ENCODE peak calls at places on chromosomes 3 and 15, in six cellular contexts. One of them, this sample, is unnamed.

GRCh38 chr3:116281313-116282143 is 163.8 kb downstream of the LSAMP start:
- DNase-seq in K562: no peak
- DNase-seq in HepG2: no peak
- DNase-seq in GM12878: no peak
- DNase-seq in HCT116: no peak
- DNase-seq in H1: no peak
- DNase-seq in this sample: no peak

GRCh38 chr15:85168642-85169173 is 187.1 kb downstream of the PDE8A start:
- DNase-seq in K562: peak; percentile 32
- DNase-seq in HepG2: peak; percentile 24
- DNase-seq in GM12878: no peak
- DNase-seq in HCT116: peak; percentile 18
- DNase-seq in H1: peak; percentile 72
- DNase-seq in this sample: peak; percentile 40

GRCh38 chr3:174268061-174268460 is 591.1 kb upstream of the NAALADL2 start:
- DNase-seq in K562: no peak
- DNase-seq in HepG2: no peak
- DNase-seq in GM12878: no peak
- DNase-seq in HCT116: no peak
- DNase-seq in H1: no peak
- DNase-seq in this sample: no peak

GRCh38 chr3:70532806-70533205 is 220.4 kb upstream of the MDFIC2 start:
- DNase-seq in K562: no peak
- DNase-seq in HepG2: no peak
- DNase-seq in GM12878: no peak
- DNase-seq in HCT116: no peak
- DNase-seq in H1: no peak
- DNase-seq in this sample: peak; percentile 54

GRCh38 chr15:48548376-48548775 is 97.1 kb downstream of the FBN1 start:
- DNase-seq in K562: no peak
- DNase-seq in HepG2: no peak
- DNase-seq in GM12878: no peak
- DNase-seq in HCT116: no peak
- DNase-seq in H1: no peak
- DNase-seq in this sample: no peak

GRCh38 chr15:59176653-59177444 is 29.8 kb upstream of the LDHAL6B start:
- DNase-seq in K562: no peak
- DNase-seq in HepG2: no peak
- DNase-seq in GM12878: no peak
- DNase-seq in HCT116: no peak
- DNase-seq in H1: no peak
- DNase-seq in this sample: no peak

GRCh38 chr3:24318668-24319287 is 175.9 kb downstream of the THRB start:
- DNase-seq in K562: no peak
- DNase-seq in HepG2: peak; percentile 25
- DNase-seq in GM12878: no peak
- DNase-seq in HCT116: no peak
- DNase-seq in H1: no peak
- DNase-seq in this sample: no peak

GRCh38 chr3:26920579-26920978 is 298.0 kb downstream of the LRRC3B start:
- DNase-seq in K562: no peak
- DNase-seq in HepG2: no peak
- DNase-seq in GM12878: no peak
- DNase-seq in HCT116: no peak
- DNase-seq in H1: no peak
- DNase-seq in this sample: no peak

GRCh38 chr3:8441969-8442559 is 59.6 kb upstream of the LMCD1 start:
- DNase-seq in K562: peak; percentile 52
- DNase-seq in HepG2: peak; percentile 60
- DNase-seq in GM12878: no peak
- DNase-seq in HCT116: peak; percentile 39
- DNase-seq in H1: peak; percentile 39
- DNase-seq in this sample: peak; percentile 80

GRCh38 chr15:68431037-68431791 is 749 bp downstream of the ITGA11 start:
- DNase-seq in K562: no peak
- DNase-seq in HepG2: no peak
- DNase-seq in GM12878: no peak
- DNase-seq in HCT116: no peak
- DNase-seq in H1: no peak
- DNase-seq in this sample: no peak

GRCh38 chr15:49235446-49236207 is 65.6 kb downstream of the GALK2 start:
- DNase-seq in K562: no peak
- DNase-seq in HepG2: peak; percentile 37
- DNase-seq in GM12878: peak; percentile 56
- DNase-seq in HCT116: peak; percentile 48
- DNase-seq in H1: no peak
- DNase-seq in this sample: no peak

GRCh38 chr15:32878849-32879795 is 161.3 kb downstream of the GREM1 start:
- DNase-seq in K562: no peak
- DNase-seq in HepG2: no peak
- DNase-seq in GM12878: no peak
- DNase-seq in HCT116: no peak
- DNase-seq in H1: no peak
- DNase-seq in this sample: no peak

GRCh38 chr3:115660646-115661442 is 37.5 kb downstream of the GAP43 start:
- DNase-seq in K562: no peak
- DNase-seq in HepG2: no peak
- DNase-seq in GM12878: no peak
- DNase-seq in HCT116: no peak
- DNase-seq in H1: no peak
- DNase-seq in this sample: no peak

GRCh38 chr15:66878761-66879160 is 176.7 kb downstream of the SMAD6 start:
- DNase-seq in K562: no peak
- DNase-seq in HepG2: no peak
- DNase-seq in GM12878: no peak
- DNase-seq in HCT116: no peak
- DNase-seq in H1: no peak
- DNase-seq in this sample: no peak

GRCh38 chr3:159937561-159937960 is 51.1 kb upstream of the IL12A start:
- DNase-seq in K562: no peak
- DNase-seq in HepG2: no peak
- DNase-seq in GM12878: no peak
- DNase-seq in HCT116: no peak
- DNase-seq in H1: no peak
- DNase-seq in this sample: no peak

GRCh38 chr15:40282144-40282869 is 557 bp downstream of the ANKRD63 start:
- DNase-seq in K562: peak; percentile 81
- DNase-seq in HepG2: peak; percentile 30
- DNase-seq in GM12878: no peak
- DNase-seq in HCT116: no peak
- DNase-seq in H1: no peak
- DNase-seq in this sample: no peak

GRCh38 chr15:55824857-55825613 is 82.1 kb upstream of the PRTG start:
- DNase-seq in K562: no peak
- DNase-seq in HepG2: no peak
- DNase-seq in GM12878: no peak
- DNase-seq in HCT116: no peak
- DNase-seq in H1: no peak
- DNase-seq in this sample: no peak

GRCh38 chr3:32399030-32399620 is 7.5 kb downstream of the CMTM7 start:
- DNase-seq in K562: peak; percentile 51
- DNase-seq in HepG2: peak; percentile 62
- DNase-seq in GM12878: no peak
- DNase-seq in HCT116: no peak
- DNase-seq in H1: no peak
- DNase-seq in this sample: peak; percentile 52

GRCh38 chr3:115659861-115660260 is 36.6 kb downstream of the GAP43 start:
- DNase-seq in K562: no peak
- DNase-seq in HepG2: no peak
- DNase-seq in GM12878: no peak
- DNase-seq in HCT116: no peak
- DNase-seq in H1: no peak
- DNase-seq in this sample: no peak

GRCh38 chr3:187813198-187813597 is 67.9 kb upstream of the BCL6 start:
- DNase-seq in K562: no peak
- DNase-seq in HepG2: no peak
- DNase-seq in GM12878: no peak
- DNase-seq in HCT116: no peak
- DNase-seq in H1: no peak
- DNase-seq in this sample: no peak

GRCh38 chr3:190345878-190346277 is 23.6 kb upstream of the CLDN1 start:
- DNase-seq in K562: no peak
- DNase-seq in HepG2: no peak
- DNase-seq in GM12878: no peak
- DNase-seq in HCT116: no peak
- DNase-seq in H1: no peak
- DNase-seq in this sample: no peak

GRCh38 chr3:12120374-12121140 is 38.2 kb downstream of the TIMP4 start:
- DNase-seq in K562: no peak
- DNase-seq in HepG2: no peak
- DNase-seq in GM12878: no peak
- DNase-seq in HCT116: no peak
- DNase-seq in H1: no peak
- DNase-seq in this sample: no peak

DNA sequence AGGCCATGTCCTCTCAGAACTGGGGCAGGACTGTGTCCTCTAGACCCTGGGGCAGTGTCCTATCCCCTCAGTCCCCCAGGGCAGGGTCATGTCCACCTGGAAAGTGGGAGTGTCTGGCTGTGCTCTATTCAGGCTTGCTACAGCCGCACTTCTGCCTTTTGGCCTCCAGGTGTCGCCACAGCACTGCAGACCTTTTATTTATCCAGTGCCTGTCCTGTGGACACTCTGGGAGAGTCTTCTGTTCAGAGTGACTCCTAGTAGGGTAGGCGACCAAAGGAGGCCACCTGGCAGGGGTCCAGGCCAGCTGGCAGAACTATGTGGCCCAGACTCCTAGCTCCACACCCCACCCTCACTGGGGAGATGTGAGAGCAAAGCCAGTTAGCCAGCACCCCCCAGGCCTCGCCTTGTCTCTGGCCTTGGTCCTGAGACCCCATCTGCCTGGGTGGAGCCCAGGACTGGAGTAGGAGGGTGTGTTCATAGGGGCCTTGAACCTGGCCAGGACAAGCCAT is 3.9 kb downstream of the TMIE start:
- DNase-seq in K562: peak; percentile 81
- DNase-seq in HepG2: peak; percentile 63
- DNase-seq in GM12878: peak; percentile 19
- DNase-seq in HCT116: no peak
- DNase-seq in H1: no peak
- DNase-seq in this sample: peak; percentile 39
- TF ChIP-seq YY1 in K562: no peak
- TF ChIP-seq YY1 in HepG2: no peak
- TF ChIP-seq YY1 in GM12878: peak; percentile 61
- TF ChIP-seq YY1 in HCT116: no peak
- TF ChIP-seq YY1 in H1: no peak
- TF ChIP-seq YY1 in this sample: no peak

GRCh38 chr15:41965441-41966413 is 6.6 kb downstream of the EHD4 start:
- DNase-seq in K562: no peak
- DNase-seq in HepG2: no peak
- DNase-seq in GM12878: no peak
- DNase-seq in HCT116: no peak
- DNase-seq in H1: no peak
- DNase-seq in this sample: no peak
- H3K4me1 ChIP-seq in K562: peaks cover 3% of the 10 kb centered on the region
- H3K4me1 ChIP-seq in HepG2: peaks cover 30% of the 10 kb centered on the region
- H3K4me1 ChIP-seq in GM12878: peaks cover 35% of the 10 kb centered on the region
- H3K4me1 ChIP-seq in HCT116: peaks cover 12% of the 10 kb centered on the region
- H3K4me1 ChIP-seq in H1: peaks cover 4% of the 10 kb centered on the region
- H3K4me1 ChIP-seq in this sample: no peaks in the 10 kb centered on the region

GRCh38 chr3:13854492-13854891 is 25.4 kb downstream of the WNT7A start:
- DNase-seq in K562: no peak
- DNase-seq in HepG2: no peak
- DNase-seq in GM12878: no peak
- DNase-seq in HCT116: no peak
- DNase-seq in H1: no peak
- DNase-seq in this sample: no peak

GRCh38 chr3:13852638-13853009 is 27.2 kb downstream of the WNT7A start:
- DNase-seq in K562: no peak
- DNase-seq in HepG2: no peak
- DNase-seq in GM12878: no peak
- DNase-seq in HCT116: no peak
- DNase-seq in H1: no peak
- DNase-seq in this sample: no peak

GRCh38 chr3:13851997-13852637 is 27.8 kb downstream of the WNT7A start:
- DNase-seq in K562: no peak
- DNase-seq in HepG2: no peak
- DNase-seq in GM12878: no peak
- DNase-seq in HCT116: no peak
- DNase-seq in H1: no peak
- DNase-seq in this sample: no peak

GRCh38 chr3:13853256-13853977 is 26.5 kb downstream of the WNT7A start:
- DNase-seq in K562: no peak
- DNase-seq in HepG2: no peak
- DNase-seq in GM12878: no peak
- DNase-seq in HCT116: no peak
- DNase-seq in H1: no peak
- DNase-seq in this sample: no peak

GRCh38 chr3:13853978-13854296 is 25.9 kb downstream of the WNT7A start:
- DNase-seq in K562: no peak
- DNase-seq in HepG2: no peak
- DNase-seq in GM12878: no peak
- DNase-seq in HCT116: peak; percentile 85
- DNase-seq in H1: no peak
- DNase-seq in this sample: no peak
- H3K4me3 ChIP-seq in K562: no peak overlapping the region
- H3K4me3 ChIP-seq in HepG2: no peak overlapping the region
- H3K4me3 ChIP-seq in GM12878: no peak overlapping the region
- H3K4me3 ChIP-seq in HCT116: no peak overlapping the region
- H3K4me3 ChIP-seq in H1: no peak overlapping the region
- H3K4me3 ChIP-seq in this sample: no peak overlapping the region

GRCh38 chr3:74766405-74766804 is 151.9 kb upstream of the CNTN3 start:
- DNase-seq in K562: no peak
- DNase-seq in HepG2: no peak
- DNase-seq in GM12878: no peak
- DNase-seq in HCT116: no peak
- DNase-seq in H1: no peak
- DNase-seq in this sample: no peak
- TF ChIP-seq YY1 in K562: no peak
- TF ChIP-seq YY1 in HepG2: no peak
- TF ChIP-seq YY1 in GM12878: no peak
- TF ChIP-seq YY1 in HCT116: no peak
- TF ChIP-seq YY1 in H1: no peak
- TF ChIP-seq YY1 in this sample: no peak

DNA sequence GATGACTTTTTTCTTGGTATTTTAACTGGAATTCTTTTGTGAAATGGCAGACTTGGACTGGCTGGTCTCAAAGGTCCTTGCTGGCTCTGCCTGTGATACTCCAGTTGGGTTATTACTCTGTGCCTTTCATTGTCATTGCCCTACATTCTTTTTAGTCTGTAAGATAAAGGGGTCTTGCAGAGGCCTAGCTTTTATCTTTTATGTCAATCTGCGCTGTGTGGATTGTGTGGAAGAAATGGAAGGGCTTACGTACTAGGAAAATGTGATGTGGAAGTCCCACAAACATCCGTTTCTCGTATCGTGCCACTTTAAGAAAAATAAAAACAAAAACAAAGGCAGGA is 8.7 kb upstream of the TMEM212 start:
- DNase-seq in K562: no peak
- DNase-seq in HepG2: peak; percentile 50
- DNase-seq in GM12878: no peak
- DNase-seq in HCT116: no peak
- DNase-seq in H1: no peak
- DNase-seq in this sample: no peak
- H3K4me1 ChIP-seq in K562: no peaks in the 10 kb centered on the region
- H3K4me1 ChIP-seq in HepG2: peaks cover 83% of the 10 kb centered on the region
- H3K4me1 ChIP-seq in GM12878: peaks cover 3% of the 10 kb centered on the region
- H3K4me1 ChIP-seq in HCT116: peaks cover 3% of the 10 kb centered on the region
- H3K4me1 ChIP-seq in H1: no peaks in the 10 kb centered on the region
- H3K4me1 ChIP-seq in this sample: no peaks in the 10 kb centered on the region